ENCODE peak calls at places on chromosomes 1 and 21, in seven cellular contexts. J, U, K, S, Y, R and I are unnamed samples.
A peak's percentile ranks its signal among the peaks of the same experiment; 100 is the strongest.

GRCh38 chr1:24409535-24409934 is 4.0 kb downstream of the STPG1 start:
- DNase-seq in J (no peak), U (no peak), K (peak; percentile 49), S (no peak), Y (no peak), R (no peak), I (no peak)

GRCh38 chr1:238113222-238113621 is 222.5 kb upstream of the ZP4 start:
- DNase-seq in J (no peak), U (no peak), K (no peak), S (no peak), Y (no peak), R (no peak), I (no peak)

GRCh38 chr21:38178653-38179503 is 77.9 kb upstream of the KCNJ15 start:
- DNase-seq in J (no peak), U (no peak), K (no peak), S (no peak), Y (no peak), R (no peak), I (no peak)

GRCh38 chr21:41489329-41489728 is 18.6 kb downstream of the TMPRSS2 start:
- DNase-seq in J (no peak), U (no peak), K (no peak), S (no peak), Y (no peak), R (no peak), I (no peak)

GRCh38 chr1:3879099-3879498 is 21.0 kb downstream of the C1orf174 start:
- DNase-seq in J (no peak), U (no peak), K (no peak), S (no peak), Y (no peak), R (no peak), I (no peak)

GRCh38 chr21:34074283-34075098 is 1.1 kb downstream of the MRPS6 start:
- DNase-seq in J (no peak), U (no peak), K (peak; percentile 24), S (no peak), Y (peak; percentile 20), R (no peak), I (no peak)

GRCh38 chr1:71668059-71668458 is 587.2 kb upstream of the ZRANB2 start:
- DNase-seq in J (no peak), U (no peak), K (no peak), S (no peak), Y (no peak), R (no peak), I (no peak)

GRCh38 chr1:184771190-184771691 is 16.6 kb upstream of the EDEM3 start:
- DNase-seq in J (peak; percentile 82), U (no peak), K (no peak), S (no peak), Y (no peak), R (no peak), I (no peak)

GRCh38 chr1:151833172-151833571 is 1.6 kb upstream of the RORC start:
- DNase-seq in J (no peak), U (no peak), K (no peak), S (no peak), Y (no peak), R (no peak), I (no peak)

GRCh38 chr1:209319549-209319948 is 264.0 kb upstream of the CAMK1G start:
- DNase-seq in J (no peak), U (no peak), K (no peak), S (no peak), Y (no peak), R (no peak), I (no peak)

GRCh38 chr1:64894438-64895196 is 71.7 kb downstream of the JAK1 start:
- DNase-seq in J (no peak), U (no peak), K (no peak), S (no peak), Y (no peak), R (no peak), I (no peak)

GRCh38 chr1:81126989-81127571 is 673.7 kb upstream of the ADGRL2 start:
- DNase-seq in J (no peak), U (no peak), K (no peak), S (no peak), Y (no peak), R (no peak), I (no peak)

GRCh38 chr1:155198547-155198906 is 9.2 kb downstream of the THBS3 start:
- DNase-seq in J (no peak), U (no peak), K (no peak), S (no peak), Y (no peak), R (no peak), I (no peak)

GRCh38 chr21:31298618-31299269 is 45.3 kb downstream of the TIAM1 start:
- DNase-seq in J (no peak), U (no peak), K (no peak), S (peak; percentile 21), Y (no peak), R (no peak), I (no peak)

GRCh38 chr1:110390692-110391232 is at the start of gene SLC16A4:
- DNase-seq in J (no peak), U (peak; percentile 76), K (peak; percentile 57), S (no peak), Y (peak; percentile 39), R (no peak), I (no peak)

GRCh38 chr1:116448785-116449385 is 75.8 kb downstream of the ATP1A1 start:
- DNase-seq in J (no peak), U (peak; percentile 56), K (no peak), S (no peak), Y (no peak), R (no peak), I (no peak)

GRCh38 chr1:51320967-51321923 is 9.1 kb downstream of the TTC39A start:
- DNase-seq in J (no peak), U (no peak), K (no peak), S (no peak), Y (no peak), R (no peak), I (no peak)

DNA sequence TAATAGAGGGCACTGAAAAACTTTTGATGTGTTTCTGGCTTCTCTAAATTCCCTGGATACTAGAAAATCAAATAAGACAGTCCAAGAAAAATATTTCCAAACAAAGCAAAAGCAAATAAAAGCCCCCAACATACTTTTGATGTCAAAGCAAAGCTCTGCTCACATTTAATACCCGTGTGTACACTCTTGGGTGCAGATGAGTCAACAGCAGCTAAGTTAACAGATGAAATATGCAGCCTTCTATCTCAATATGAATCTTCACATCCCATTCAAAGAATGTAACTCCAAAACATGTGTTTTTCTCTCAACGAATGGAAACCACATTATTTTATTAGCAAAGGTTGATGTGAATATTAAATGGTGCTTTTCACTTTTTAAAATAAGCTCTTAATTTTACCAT is 230.4 kb downstream of the CENPF start:
- DNase-seq in J (no peak), U (peak; percentile 91), K (no peak), S (no peak), Y (no peak), R (no peak), I (no peak)
- TF ChIP-seq MAX in J (no peak), U (no peak), K (no peak), S (no peak), Y (peak; percentile 61), R (no peak), I (no peak)

GRCh38 chr1:203322480-203323179 is 17.3 kb downstream of the BTG2 start:
- DNase-seq in J (no peak), U (no peak), K (peak; percentile 83), S (no peak), Y (no peak), R (no peak), I (no peak)

GRCh38 chr1:203323587-203323986 is 18.3 kb downstream of the BTG2 start:
- DNase-seq in J (no peak), U (no peak), K (no peak), S (no peak), Y (no peak), R (no peak), I (no peak)

GRCh38 chr1:203325004-203325417 is 19.7 kb downstream of the BTG2 start:
- DNase-seq in J (no peak), U (no peak), K (no peak), S (peak; percentile 94), Y (no peak), R (no peak), I (no peak)

GRCh38 chr1:203325418-203326091 is 20.2 kb downstream of the BTG2 start:
- DNase-seq in J (no peak), U (no peak), K (peak; percentile 83), S (no peak), Y (no peak), R (no peak), I (no peak)

DNA sequence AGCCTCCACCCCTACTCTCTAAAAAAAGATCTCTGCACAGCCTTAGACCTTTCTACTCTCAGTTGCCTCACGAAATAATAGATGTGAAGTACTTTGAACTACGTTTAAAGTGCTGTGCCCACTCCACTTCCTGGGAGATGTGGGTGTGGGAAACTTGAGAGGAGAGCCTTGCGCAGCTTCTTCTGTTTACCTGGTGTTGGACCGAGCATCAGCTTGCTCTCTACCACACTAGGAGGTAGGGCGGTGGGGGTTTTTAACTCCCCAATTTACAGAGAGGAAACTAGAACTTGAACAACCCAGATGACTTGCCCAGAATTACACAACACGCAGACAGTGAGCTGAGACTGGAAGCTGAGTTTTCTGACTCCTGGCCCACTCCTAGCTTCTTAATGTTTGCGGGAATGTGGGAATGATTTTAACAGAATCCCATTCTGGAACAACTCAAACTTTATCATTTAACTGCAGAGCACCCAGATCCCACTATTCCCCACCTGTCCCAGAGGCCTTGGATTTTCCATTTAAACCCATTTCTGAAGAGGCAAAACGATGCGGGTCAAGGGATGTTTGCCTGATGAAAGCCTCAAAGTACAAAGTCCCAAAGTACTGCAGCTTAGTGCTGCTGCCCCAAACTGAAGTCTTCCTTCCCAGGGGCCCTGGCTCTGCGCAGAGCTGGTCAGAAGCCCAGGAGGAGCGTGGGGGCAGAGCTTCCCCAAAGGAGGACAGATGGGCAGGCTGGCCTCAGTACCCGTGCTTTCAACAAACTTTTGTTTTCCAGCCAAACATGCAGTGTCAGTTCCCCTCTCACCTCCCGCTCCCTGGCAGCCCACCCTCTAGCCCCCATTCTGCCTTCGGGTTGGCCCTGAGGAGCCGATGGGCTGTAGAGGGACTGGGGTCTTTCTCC is 19.0 kb downstream of the BTG2 start:
- DNase-seq in J (no peak), U (no peak), K (no peak), S (no peak), Y (no peak), R (no peak), I (no peak)
- H3K4me1 ChIP-seq in J (peaks cover 51% of the 10 kb centered on the region), U (peaks cover 45% of the 10 kb centered on the region), K (peaks cover 31% of the 10 kb centered on the region), S (peaks cover 82% of the 10 kb centered on the region), Y (peaks cover 5% of the 10 kb centered on the region), R (peaks cover 11% of the 10 kb centered on the region), I (peaks cover 11% of the 10 kb centered on the region)

GRCh38 chr21:44618909-44619308 is 7.0 kb downstream of the KRTAP10-8 start:
- DNase-seq in J (no peak), U (no peak), K (no peak), S (no peak), Y (no peak), R (no peak), I (no peak)
- H2AFZ ChIP-seq in J (no peak overlapping the region), U (no peak overlapping the region), K (no peak overlapping the region), S (no peak overlapping the region), Y (no peak overlapping the region), R (no peak overlapping the region), I (no peak overlapping the region)

DNA sequence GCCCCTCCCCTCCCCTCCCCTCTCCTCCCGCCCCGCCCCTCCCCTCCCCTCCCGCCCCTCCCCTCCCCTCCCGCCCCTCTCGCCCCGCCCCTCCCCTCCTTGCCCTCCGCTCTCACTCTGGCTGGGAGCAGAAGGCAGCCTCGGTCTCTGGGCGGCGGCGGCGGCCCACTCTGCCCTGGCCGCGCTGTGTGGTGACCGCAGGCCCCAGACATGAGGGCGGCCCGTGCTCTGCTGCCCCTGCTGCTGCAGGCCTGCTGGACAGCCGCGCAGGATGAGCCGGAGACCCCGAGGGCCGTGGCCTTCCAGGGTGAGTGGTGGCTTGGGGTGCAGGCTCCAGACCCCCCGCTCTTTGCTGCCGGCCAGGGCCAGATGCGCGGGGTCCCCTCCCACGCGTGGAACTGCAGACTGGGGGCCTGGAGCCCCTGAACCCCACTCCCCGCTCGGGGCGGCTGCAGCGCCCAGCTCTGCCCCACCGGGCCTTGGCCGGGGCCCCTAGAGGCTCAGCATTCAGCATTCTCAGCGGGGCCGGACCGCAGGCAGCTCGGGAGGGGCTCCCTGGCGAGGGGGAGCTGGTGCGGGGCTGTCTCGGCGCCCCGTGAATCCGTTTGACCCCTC is at the start of gene COL6A1:
- DNase-seq in J (peak; percentile 85), U (no peak), K (peak; percentile 40), S (no peak), Y (peak; percentile 96), R (no peak), I (peak; percentile 62)
- TF ChIP-seq MAX in J (no peak), U (peak; percentile 9), K (no peak), S (no peak), Y (no peak), R (no peak), I (no peak)